ENCODE peak calls at places on chromosomes 13 and 19, in five cellular contexts. B is OCI-LY7, F is GM23338, U is SK-N-SH, N is MM.1S. E is an unnamed sample.

GRCh38 chr13:67133476-67133875 is 96.7 kb downstream of the PCDH9 start:
- DNase-seq in B (no peak), F (no peak), U (no peak), N (no peak), E (no peak)

GRCh38 chr19:30112171-30112570 is 170.1 kb downstream of the URI1 start:
- DNase-seq in B (no peak), F (no peak), U (no peak), N (no peak), E (no peak)

GRCh38 chr19:29858000-29858596 is 46.3 kb downstream of the CCNE1 start:
- DNase-seq in B (peak; percentile 55), F (peak; percentile 87), U (peak; percentile 77), N (peak; percentile 33), E (peak; percentile 28)

GRCh38 chr19:52962394-52963228 is at the start of gene ZNF816:
- DNase-seq in B (peak; percentile 97), F (peak; percentile 100), U (peak; percentile 97), N (peak; percentile 60), E (peak; percentile 99)

GRCh38 chr19:40687525-40688016 is 2.9 kb downstream of the NUMBL start:
- DNase-seq in B (no peak), F (no peak), U (no peak), N (no peak), E (peak; percentile 95)

GRCh38 chr13:66635526-66635925 is 594.6 kb downstream of the PCDH9 start:
- DNase-seq in B (no peak), F (no peak), U (no peak), N (no peak), E (peak; percentile 0)

GRCh38 chr13:34086281-34086680 is 268.3 kb downstream of the RFC3 start:
- DNase-seq in B (no peak), F (no peak), U (no peak), N (no peak), E (no peak)

GRCh38 chr13:82467626-82468025 is 1414.6 kb downstream of the SLITRK1 start:
- DNase-seq in B (no peak), F (no peak), U (no peak), N (no peak), E (no peak)

GRCh38 chr13:40446365-40446764 is 220.1 kb downstream of the FOXO1 start:
- DNase-seq in B (no peak), F (no peak), U (no peak), N (no peak), E (no peak)

GRCh38 chr13:113161433-113161832 is 3.0 kb downstream of the PROZ start:
- DNase-seq in B (no peak), F (no peak), U (no peak), N (no peak), E (no peak)

GRCh38 chr13:48400820-48401219 is 12.1 kb downstream of the LPAR6 start:
- DNase-seq in B (peak; percentile 14), F (no peak), U (no peak), N (peak; percentile 12), E (peak; percentile 80)

GRCh38 chr13:30114586-30115256 is 192.6 kb downstream of the KATNAL1 start:
- DNase-seq in B (peak; percentile 90), F (peak; percentile 93), U (peak; percentile 90), N (peak; percentile 79), E (peak; percentile 94)

GRCh38 chr19:39401549-39402416 is 4.9 kb upstream of the ZFP36 start:
- DNase-seq in B (peak; percentile 68), F (no peak), U (no peak), N (peak; percentile 80), E (peak; percentile 81)

GRCh38 chr19:13902993-13903555 is 2.8 kb downstream of the BRME1 start:
- DNase-seq in B (peak; percentile 51), F (peak; percentile 65), U (peak; percentile 59), N (peak; percentile 26), E (peak; percentile 13)

GRCh38 chr19:39307233-39307821 is 11.1 kb downstream of the IFNL1 start:
- DNase-seq in B (no peak), F (peak; percentile 90), U (no peak), N (no peak), E (peak; percentile 43)

GRCh38 chr13:39353988-39354387 is 249.0 kb downstream of the LHFPL6 start:
- DNase-seq in B (no peak), F (no peak), U (no peak), N (no peak), E (peak; percentile 55)

GRCh38 chr19:14672043-14672872 is 2.4 kb downstream of the ADGRE3 start:
- DNase-seq in B (peak; percentile 31), F (no peak), U (no peak), N (no peak), E (no peak)

GRCh38 chr13:43021926-43022670 is 1.3 kb upstream of the DNAJC15 start:
- DNase-seq in B (no peak), F (no peak), U (no peak), N (no peak), E (peak; percentile 24)

GRCh38 chr13:98998831-98999634 is 21.2 kb upstream of the DOCK9 start:
- DNase-seq in B (no peak), F (no peak), U (no peak), N (no peak), E (peak; percentile 35)

GRCh38 chr19:38632476-38633213 is 13.7 kb downstream of the EIF3K start:
- DNase-seq in B (no peak), F (no peak), U (no peak), N (no peak), E (no peak)

GRCh38 chr19:43439183-43440063 is 24.7 kb downstream of the TEX101 start:
- DNase-seq in B (peak; percentile 13), F (no peak), U (no peak), N (no peak), E (peak; percentile 91)

GRCh38 chr13:49444517-49445395 is 682 bp downstream of the SETDB2 start:
- DNase-seq in B (peak; percentile 86), F (peak; percentile 39), U (peak; percentile 8), N (peak; percentile 42), E (peak; percentile 83)

DNA sequence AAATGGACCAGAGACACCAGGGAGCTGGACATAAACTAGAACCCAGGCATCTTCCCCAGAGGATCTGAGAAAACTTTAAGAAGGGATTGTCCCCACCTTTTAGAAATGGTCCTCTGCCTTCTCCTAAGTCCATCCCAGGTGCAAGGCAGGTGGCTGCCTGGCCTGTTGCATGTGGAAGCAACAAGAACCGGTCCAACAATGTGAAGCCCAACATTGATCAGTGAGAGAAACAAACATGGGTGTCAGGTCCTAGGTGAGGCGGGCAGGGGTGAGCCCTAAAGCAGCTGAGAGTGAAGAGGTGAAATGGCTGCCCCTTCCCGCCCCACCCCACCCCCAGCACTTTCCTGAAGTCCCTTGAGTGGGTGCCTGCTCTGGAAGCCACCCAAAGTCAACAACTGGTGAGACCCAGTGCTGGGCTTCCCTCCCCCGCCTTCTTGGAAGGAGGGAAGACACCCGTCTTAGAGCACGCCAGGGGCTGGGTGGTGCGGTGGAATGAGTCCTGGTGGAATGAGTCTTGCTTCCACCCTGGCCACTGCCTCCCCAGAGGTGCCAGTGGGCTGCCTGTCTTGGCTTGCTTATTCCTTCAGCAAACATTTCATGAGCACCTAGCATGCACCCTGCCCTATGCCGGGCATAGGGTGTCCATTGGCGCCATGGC is 1.7 kb downstream of the AP1M1 start:
- DNase-seq in B (no peak), F (no peak), U (no peak), N (no peak), E (no peak)
- TF ChIP-seq EZH2phosphoT487 in B (no peak), F (no peak), U (no peak), N (no peak), E (no peak)

DNA sequence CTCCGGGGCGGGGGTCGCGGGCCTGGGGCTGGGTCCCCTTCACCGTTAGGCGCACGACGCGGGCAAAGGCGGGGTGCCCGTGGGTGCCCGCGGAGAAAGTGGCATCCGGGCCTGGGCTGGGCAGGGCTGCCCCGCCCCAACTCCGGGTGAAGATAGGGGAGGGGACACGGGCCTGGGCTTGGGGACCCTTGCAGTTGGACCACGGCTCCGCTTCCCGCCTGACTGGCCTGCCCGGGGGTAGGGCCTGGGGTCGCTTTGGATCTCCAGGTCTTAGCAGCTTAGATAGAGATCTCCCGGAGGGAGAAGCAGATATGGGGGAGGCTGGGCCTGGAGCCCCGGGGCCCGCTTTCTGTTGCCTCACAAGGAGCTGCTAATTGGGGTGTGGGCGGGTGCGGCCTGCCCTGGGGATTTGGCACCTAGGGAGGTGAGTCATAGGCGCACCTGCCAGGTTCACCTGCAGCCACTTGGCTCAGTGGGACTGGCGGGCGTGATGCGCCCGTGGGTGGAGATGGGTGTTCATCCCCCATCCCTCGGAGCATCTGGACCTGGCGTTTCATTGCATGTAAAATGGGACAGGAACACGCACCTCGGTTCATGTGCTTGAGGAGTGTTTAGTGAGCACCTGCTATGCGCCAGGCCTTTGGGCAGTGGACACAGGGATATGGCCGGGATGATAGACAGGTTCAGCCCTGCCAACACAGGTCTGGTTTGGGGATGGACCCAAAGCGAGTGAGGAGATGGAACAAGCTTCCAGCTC is 628 bp downstream of the MAP1S start:
- DNase-seq in B (no peak), F (peak; percentile 43), U (peak; percentile 79), N (peak; percentile 19), E (peak; percentile 25)
- H2AFZ ChIP-seq in B (no peak overlapping the region), F (no peak overlapping the region), U (no peak overlapping the region), N (peak overlapping the region; percentile 8), E (no peak overlapping the region)

GRCh38 chr19:8370176-8371010 is 6.4 kb downstream of the ANGPTL4 start:
- DNase-seq in B (no peak), F (no peak), U (no peak), N (no peak), E (no peak)
- H3K9me2 ChIP-seq in B (no peaks in the 10 kb centered on the region), F (no peaks in the 10 kb centered on the region), U (no peaks in the 10 kb centered on the region), N (no peaks in the 10 kb centered on the region), E (no peaks in the 10 kb centered on the region)

GRCh38 chr13:95626768-95627167 is 17.7 kb downstream of the DZIP1 start:
- DNase-seq in B (no peak), F (no peak), U (no peak), N (no peak), E (no peak)

GRCh38 chr13:95627590-95627989 is 16.9 kb downstream of the DZIP1 start:
- DNase-seq in B (no peak), F (no peak), U (no peak), N (no peak), E (peak; percentile 76)

GRCh38 chr13:95620498-95621140 is 23.9 kb downstream of the DZIP1 start:
- DNase-seq in B (no peak), F (no peak), U (no peak), N (no peak), E (no peak)

GRCh38 chr13:95624020-95624419 is 20.5 kb downstream of the DZIP1 start:
- DNase-seq in B (peak; percentile 38), F (peak; percentile 90), U (peak; percentile 52), N (peak; percentile 64), E (peak; percentile 73)

GRCh38 chr13:95623141-95623540 is 21.4 kb downstream of the DZIP1 start:
- DNase-seq in B (no peak), F (no peak), U (no peak), N (no peak), E (no peak)
- TF ChIP-seq EZH2phosphoT487 in B (no peak), F (no peak), U (no peak), N (no peak), E (no peak)

GRCh38 chr13:102721800-102722231 is 27.0 kb upstream of the METTL21C start:
- DNase-seq in B (no peak), F (no peak), U (no peak), N (no peak), E (peak; percentile 69)

GRCh38 chr13:102726430-102726829 is 31.6 kb upstream of the METTL21C start:
- DNase-seq in B (peak; percentile 0), F (no peak), U (no peak), N (peak; percentile 21), E (no peak)

GRCh38 chr13:102729560-102730275 is 34.9 kb upstream of the METTL21C start:
- DNase-seq in B (no peak), F (peak; percentile 17), U (no peak), N (no peak), E (peak; percentile 58)

GRCh38 chr13:102724923-102725322 is 30.1 kb upstream of the METTL21C start:
- DNase-seq in B (peak; percentile 8), F (no peak), U (peak; percentile 29), N (peak; percentile 17), E (peak; percentile 80)
- H2AFZ ChIP-seq in B (no peak overlapping the region), F (no peak overlapping the region), U (no peak overlapping the region), N (no peak overlapping the region), E (no peak overlapping the region)

GRCh38 chr13:103878891-103879605 is 812.8 kb upstream of the SLC10A2 start:
- DNase-seq in B (no peak), F (no peak), U (no peak), N (no peak), E (no peak)
- H3K9me2 ChIP-seq in B (no peaks in the 10 kb centered on the region), F (no peaks in the 10 kb centered on the region), U (no peaks in the 10 kb centered on the region), N (no peaks in the 10 kb centered on the region), E (no peaks in the 10 kb centered on the region)

E was measured in GM23248.